ENCODE peak calls at places on chromosomes 2 and 18, in five cellular contexts. Y is uterus, N is BE2C, W is small intestine, X is stomach. P is an unnamed sample. For H3K36me3 and H3K27me3, the result is how much of the 10 kb centered on the place peaks cover.

GRCh38 chr2:64978514-64979268 is 10.5 kb upstream of the SLC1A4 start:
- DNase-seq in Y (no peak), X (no peak), N (no peak), W (no peak), P (no peak)

GRCh38 chr2:174059178-174059874 is 94.2 kb upstream of the SP3 start:
- DNase-seq in W (no peak), Y (no peak), N (no peak), X (no peak), P (no peak)

GRCh38 chr2:36352024-36352398 is 3.6 kb upstream of the CRIM1 start:
- DNase-seq in N (peak), W (peak), X (no peak), Y (no peak), P (no peak)

GRCh38 chr18:10833656-10834055 is 307.8 kb downstream of the NAPG start:
- DNase-seq in W (no peak), N (no peak), X (no peak), Y (no peak), P (no peak)

GRCh38 chr2:97967216-97967592 is 28.5 kb downstream of the TMEM131 start:
- DNase-seq in X (no peak), W (no peak), Y (no peak), N (no peak), P (no peak)

GRCh38 chr2:240564571-240565266 is 3.6 kb upstream of the RNPEPL1 start:
- DNase-seq in N (no peak), W (no peak), X (no peak), Y (no peak), P (peak)

GRCh38 chr18:34767601-34768027 is 57.5 kb downstream of the DTNA start:
- DNase-seq in Y (no peak), W (no peak), X (no peak), N (no peak), P (no peak)

GRCh38 chr2:183671233-183671632 is 547.0 kb downstream of the NUP35 start:
- DNase-seq in N (no peak), X (no peak), Y (no peak), W (no peak), P (no peak)

GRCh38 chr2:188478724-188479123 is 187.1 kb downstream of the GULP1 start:
- DNase-seq in W (peak), Y (no peak), N (no peak), X (no peak), P (no peak)

GRCh38 chr2:204483497-204484164 is 61.6 kb upstream of the PARD3B start:
- DNase-seq in X (peak), Y (no peak), W (peak), N (peak), P (no peak)

GRCh38 chr18:21548647-21549046 is 51.9 kb downstream of the ESCO1 start:
- DNase-seq in Y (no peak), N (no peak), W (no peak), X (no peak), P (no peak)

GRCh38 chr2:107303964-107304363 is 418.0 kb upstream of the ST6GAL2 start:
- DNase-seq in N (no peak), X (no peak), Y (no peak), W (no peak), P (no peak)

GRCh38 chr2:16972276-16972675 is 306.6 kb upstream of the CYRIA start:
- DNase-seq in Y (no peak), N (no peak), W (no peak), X (no peak), P (no peak)

GRCh38 chr2:4354678-4355077 is 651.3 kb downstream of the DCDC2C start:
- DNase-seq in N (peak), X (no peak), Y (no peak), W (no peak), P (peak)

GRCh38 chr18:22557160-22557941 is 139.6 kb upstream of the CTAGE1 start:
- DNase-seq in Y (no peak), W (no peak), N (no peak), X (no peak), P (no peak)

GRCh38 chr2:180601016-180601415 is 379.4 kb upstream of the UBE2E3 start:
- DNase-seq in N (no peak), W (no peak), X (no peak), Y (no peak), P (no peak)

GRCh38 chr2:46812381-46813024 is 103.1 kb downstream of the MCFD2 start:
- DNase-seq in Y (peak), N (peak), X (no peak), W (peak), P (peak)

GRCh38 chr2:168134485-168134884 is 112.9 kb downstream of the STK39 start:
- DNase-seq in Y (no peak), X (no peak), N (no peak), W (no peak), P (no peak)

GRCh38 chr2:168127361-168127760 is 120.0 kb downstream of the STK39 start:
- DNase-seq in N (no peak), W (no peak), X (no peak), Y (no peak), P (no peak)

GRCh38 chr2:168135121-168135520 is 112.3 kb downstream of the STK39 start:
- DNase-seq in Y (no peak), W (no peak), X (no peak), N (no peak), P (no peak)

GRCh38 chr2:168132389-168132788 is 115.0 kb downstream of the STK39 start:
- DNase-seq in Y (no peak), X (no peak), N (no peak), W (no peak), P (no peak)

GRCh38 chr2:168130302-168130701 is 117.1 kb downstream of the STK39 start:
- DNase-seq in N (no peak), Y (no peak), W (no peak), X (no peak), P (no peak)
- H3K36me3 ChIP-seq in N (under half), Y (under half), W (under half), X (under half), P (under half)

GRCh38 chr2:86286518-86286917 is 50.9 kb downstream of the REEP1 start:
- DNase-seq in W (no peak), X (peak), N (no peak), Y (no peak), P (no peak)
- H3K27me3 ChIP-seq in W (under half), X (under half), N (under half), Y (under half), P (under half)

GRCh38 chr2:86066915-86067314 is 38.8 kb downstream of the POLR1A start:
- DNase-seq in N (no peak), W (no peak), X (no peak), Y (no peak), P (no peak)
- H3K36me3 ChIP-seq in N (half or more), W (under half), X (half or more), Y (under half), P (half or more)

GRCh38 chr2:118845005-118845842 is 2.2 kb downstream of the EN1 start:
- DNase-seq in N (no peak), W (no peak), Y (no peak), X (no peak), P (no peak)

GRCh38 chr2:118845843-118846666 is 1.4 kb downstream of the EN1 start:
- DNase-seq in X (no peak), N (no peak), W (no peak), Y (no peak), P (no peak)

GRCh38 chr2:118848381-118849225 is 1.2 kb upstream of the EN1 start:
- DNase-seq in W (no peak), N (no peak), X (no peak), Y (no peak), P (no peak)

GRCh38 chr2:118847447-118848172 is at the start of gene EN1:
- DNase-seq in N (no peak), Y (no peak), W (no peak), X (no peak), P (no peak)

GRCh38 chr2:118846667-118847446 is 591 bp downstream of the EN1 start:
- DNase-seq in W (no peak), N (no peak), Y (no peak), X (no peak), P (no peak)
- H3K27me3 ChIP-seq in W (under half), N (half or more), Y (under half), X (half or more), P (half or more)

GRCh38 chr2:197081294-197081693 is 154.8 kb upstream of the PGAP1 start:
- DNase-seq in X (no peak), W (no peak), N (no peak), Y (no peak), P (no peak)
- H3K36me3 ChIP-seq in X (under half), W (under half), N (under half), Y (under half), P (under half)

GRCh38 chr2:224143521-224143920 is 104.4 kb upstream of the SERPINE2 start:
- DNase-seq in Y (no peak), X (no peak), W (no peak), N (no peak), P (no peak)
- H3K27me3 ChIP-seq in Y (under half), X (under half), W (under half), N (under half), P (under half)

GRCh38 chr2:101265893-101266499 is 13.3 kb downstream of the CNOT11 start:
- DNase-seq in W (peak), X (peak), Y (no peak), N (no peak), P (no peak)

GRCh38 chr2:101270700-101271259 is 18.1 kb downstream of the CNOT11 start:
- DNase-seq in X (no peak), W (no peak), N (no peak), Y (no peak), P (no peak)

GRCh38 chr2:101272045-101272784 is 19.5 kb downstream of the CNOT11 start:
- DNase-seq in W (no peak), N (no peak), Y (no peak), X (no peak), P (no peak)

GRCh38 chr2:101264360-101264939 is 11.8 kb downstream of the CNOT11 start:
- DNase-seq in N (no peak), X (no peak), Y (no peak), W (no peak), P (no peak)

DNA sequence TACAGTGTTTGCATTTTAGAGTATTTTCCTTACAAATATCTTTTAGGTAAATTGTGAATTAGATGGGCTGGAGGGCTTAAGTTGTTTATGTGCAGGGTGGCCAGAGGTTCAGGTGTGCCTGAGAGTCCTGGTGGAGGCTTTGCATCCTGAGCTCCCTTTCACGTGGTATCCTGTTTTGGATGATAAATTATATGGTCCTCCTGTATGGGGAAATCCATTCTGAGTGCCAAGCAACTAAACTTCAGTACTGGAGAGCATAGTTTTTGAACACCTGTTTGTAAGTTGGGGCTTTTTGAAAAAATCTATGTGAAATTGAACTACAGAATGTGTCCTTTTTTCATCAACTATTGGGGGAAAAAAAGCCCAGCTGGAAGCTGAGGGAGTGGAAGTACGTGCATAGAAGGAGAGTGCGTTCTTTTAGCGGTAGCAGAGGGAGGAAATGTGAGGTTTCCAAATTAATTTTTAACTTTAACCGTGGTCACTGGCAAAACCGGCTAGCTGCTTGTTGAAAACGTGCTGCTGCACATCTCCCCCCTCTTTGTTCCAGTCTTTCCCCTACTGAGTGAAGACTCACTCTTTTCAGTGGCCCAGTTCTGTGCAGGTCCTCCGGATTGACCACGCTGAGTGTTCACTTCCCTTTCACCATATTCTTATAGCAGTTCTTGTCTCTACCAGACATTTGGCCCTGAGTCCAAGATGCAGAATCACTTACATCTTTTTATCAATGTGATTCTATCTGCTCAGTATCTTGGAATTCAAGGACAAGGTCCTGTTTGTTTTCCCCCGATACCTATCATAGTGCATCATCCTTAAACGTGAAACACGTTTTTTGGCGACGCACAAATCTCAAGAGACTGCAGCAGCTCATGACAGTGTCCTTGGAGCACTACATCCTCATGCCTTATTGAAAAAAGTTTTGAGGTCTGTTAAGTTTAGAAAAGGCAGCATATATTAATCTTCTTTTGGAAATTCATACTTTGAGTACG is 15.3 kb downstream of the CNOT11 start:
- DNase-seq in X (no peak), N (no peak), Y (no peak), W (no peak), P (no peak)
- H3K36me3 ChIP-seq in X (half or more), N (under half), Y (under half), W (under half), P (half or more)

DNA sequence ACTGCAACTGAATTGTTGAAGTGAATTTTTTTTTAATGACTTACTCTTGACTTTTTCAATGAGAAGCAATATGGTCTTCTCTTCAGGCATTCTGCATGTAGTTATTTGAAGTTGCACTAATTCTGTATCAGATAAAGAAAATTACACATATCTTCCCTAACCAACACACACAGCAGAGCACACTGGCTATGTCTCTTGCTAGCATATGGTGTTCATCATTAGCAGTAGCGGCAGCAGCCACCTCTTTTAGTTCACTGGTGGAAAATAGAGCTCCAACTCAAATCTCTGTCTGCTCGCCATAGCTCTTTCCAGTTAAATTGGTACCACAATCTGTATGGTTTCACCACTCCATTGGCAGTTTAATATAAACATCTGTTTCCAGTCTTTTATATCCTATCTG is 278.1 kb upstream of the ZEB2 start:
- DNase-seq in N (no peak), Y (no peak), W (no peak), X (no peak), P (no peak)
- H3K27me3 ChIP-seq in N (under half), Y (under half), W (under half), X (under half), P (under half)

GRCh38 chr18:24006731-24007308 is 7.7 kb upstream of the TTC39C start:
- DNase-seq in N (no peak), Y (no peak), X (no peak), W (no peak), P (no peak)
- H3K36me3 ChIP-seq in N (under half), Y (under half), X (under half), W (under half), P (under half)

P was measured in WERI-Rb-1.